ENCODE peak calls at places on chromosomes 11 and 22, in ten cellular contexts. P, Y, L, R, C, B, T, X, H and A are unnamed samples. For H3K27me3, the result is how much of the 10 kb centered on the place peaks cover.

GRCh38 chr11:27447288-27447914 is 25.2 kb downstream of the LGR4 start:
- DNase-seq in R (no peak), C (no peak), X (no peak), B (no peak), Y (no peak), T (no peak), L (peak), P (no peak), H (no peak), A (no peak)

GRCh38 chr22:28112130-28112529 is 193.1 kb upstream of the PITPNB start:
- DNase-seq in C (no peak), L (no peak), R (no peak), T (no peak), X (no peak), B (no peak), P (no peak), H (no peak), Y (no peak), A (no peak)

GRCh38 chr11:92890836-92891235 is 78.6 kb upstream of the MTNR1B start:
- DNase-seq in L (no peak), Y (no peak), H (no peak), X (no peak), T (no peak), B (no peak), P (no peak), R (no peak), C (no peak), A (no peak)

GRCh38 chr11:70120674-70121073 is 42.6 kb downstream of the ANO1 start:
- DNase-seq in X (no peak), C (no peak), B (no peak), T (no peak), H (no peak), Y (no peak), R (peak), L (no peak), P (no peak), A (no peak)

GRCh38 chr22:27245056-27245455 is 556.5 kb downstream of the MN1 start:
- DNase-seq in R (no peak), T (no peak), C (no peak), P (no peak), B (no peak), H (no peak), X (no peak), L (no peak), Y (no peak), A (no peak)

GRCh38 chr11:120220747-120221037 is 9.9 kb downstream of the OAF start:
- DNase-seq in H (no peak), Y (no peak), P (no peak), C (no peak), B (peak), L (no peak), R (no peak), X (no peak), T (no peak), A (no peak)

GRCh38 chr11:112132737-112133136 is 31.2 kb downstream of the IL18 start:
- DNase-seq in T (no peak), P (no peak), C (no peak), X (no peak), H (peak), L (no peak), B (no peak), Y (no peak), R (no peak), A (no peak)

GRCh38 chr11:113991170-113991569 is 16.3 kb downstream of the HTR3A start:
- DNase-seq in X (peak), Y (peak), P (peak), B (no peak), C (no peak), H (peak), R (no peak), T (peak), L (peak), A (no peak)

DNA sequence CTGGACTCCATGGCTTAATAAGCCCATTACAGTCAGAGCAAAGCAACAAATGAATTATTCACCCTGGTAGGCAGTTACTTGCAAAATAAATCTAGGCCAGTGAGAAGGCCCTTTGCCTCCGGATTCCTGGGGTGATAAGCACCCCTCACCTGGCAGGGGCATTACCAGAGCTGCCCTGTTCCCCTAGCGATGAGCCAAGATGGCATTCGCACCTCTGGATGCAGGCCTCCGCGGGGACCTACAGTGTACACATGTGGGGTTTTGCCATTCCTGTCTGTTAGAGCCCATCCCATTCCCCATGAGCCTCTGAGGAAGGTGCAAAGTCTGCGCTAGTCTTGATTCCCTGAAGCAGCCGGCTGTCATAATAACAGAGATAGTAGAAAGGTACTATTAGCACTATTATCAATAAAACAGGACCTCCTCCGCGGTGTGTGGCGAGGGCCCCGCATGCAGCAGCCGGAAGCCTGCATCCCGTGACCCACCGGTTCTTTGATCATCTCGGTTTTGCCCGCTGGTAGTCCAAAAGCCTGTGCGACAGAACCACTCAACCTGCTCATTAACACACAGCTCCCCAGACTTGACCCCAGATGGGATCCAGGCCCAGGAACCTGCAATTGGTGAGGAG is 344.3 kb downstream of the BRD1 start:
- DNase-seq in T (no peak), B (no peak), L (no peak), X (peak), C (no peak), R (peak), P (no peak), Y (no peak), H (no peak), A (no peak)
- H3K27me3 ChIP-seq in T (under half), B (under half), L (under half), X (under half), C (under half), R (under half), P (under half), Y (under half), H (under half), A (under half)

GRCh38 chr22:22851969-22852368 is 35.6 kb upstream of the IGLL5 start:
- DNase-seq in H (no peak), P (no peak), T (no peak), Y (no peak), X (no peak), B (no peak), R (no peak), L (no peak), C (no peak), A (no peak)
- H3K27me3 ChIP-seq in H (half or more), P (under half), T (half or more), Y (under half), X (under half), B (under half), R (under half), L (under half), C (under half), A (under half)

GRCh38 chr11:31826530-31827438 is 15.7 kb upstream of the PAX6 start:
- DNase-seq in P (no peak), B (no peak), T (no peak), R (peak), X (peak), C (no peak), H (peak), Y (no peak), L (no peak), A (no peak)
- H3K27me3 ChIP-seq in P (half or more), B (under half), T (half or more), R (half or more), X (half or more), C (half or more), H (half or more), Y (under half), L (half or more), A (half or more)

GRCh38 chr11:4581443-4581842 is at the start of gene OR52I2:
- DNase-seq in X (no peak), L (no peak), B (no peak), Y (no peak), P (no peak), C (no peak), R (no peak), T (no peak), H (no peak), A (no peak)

GRCh38 chr11:4578624-4579023 is 2.9 kb upstream of the OR52I2 start:
- DNase-seq in T (no peak), R (no peak), X (no peak), H (no peak), Y (no peak), B (no peak), P (no peak), C (no peak), L (no peak), A (no peak)

GRCh38 chr11:4580124-4580523 is 1.4 kb upstream of the OR52I2 start:
- DNase-seq in R (no peak), C (no peak), P (no peak), H (no peak), L (no peak), B (no peak), T (no peak), X (no peak), Y (no peak), A (no peak)

GRCh38 chr11:4577761-4578160 is 3.8 kb upstream of the OR52I2 start:
- DNase-seq in H (no peak), L (no peak), R (no peak), B (no peak), Y (no peak), T (no peak), X (no peak), C (no peak), P (no peak), A (no peak)

GRCh38 chr11:4576880-4577279 is 4.7 kb upstream of the OR52I2 start:
- DNase-seq in R (no peak), X (no peak), T (no peak), H (no peak), P (no peak), B (no peak), C (no peak), Y (no peak), L (no peak), A (no peak)
- H3K27me3 ChIP-seq in R (under half), X (under half), T (under half), H (under half), P (under half), B (under half), C (under half), Y (under half), L (under half), A (under half)